ENCODE peak calls at places on chromosome 14, in four cellular contexts. H, L, R and Z are unnamed samples.

GRCh38 chr14:49173765-49174373 is 412.3 kb downstream of the RPS29 start:
- DNase-seq in H (peak; percentile 12), L (peak; percentile 75), R (peak; percentile 72), Z (peak; percentile 77)

GRCh38 chr14:101620039-101620788 is 58.9 kb downstream of the DIO3 start:
- DNase-seq in H (peak; percentile 15), L (no peak), R (no peak), Z (no peak)

GRCh38 chr14:100122481-100123215 is 36.8 kb downstream of the DEGS2 start:
- DNase-seq in H (peak; percentile 35), L (no peak), R (no peak), Z (no peak)

GRCh38 chr14:104751539-104752337 is 1.2 kb upstream of the SIVA1 start:
- DNase-seq in H (peak; percentile 45), L (no peak), R (no peak), Z (no peak)

GRCh38 chr14:98120831-98121464 is 1151.0 kb downstream of the BCL11B start:
- DNase-seq in H (no peak), L (peak; percentile 58), R (no peak), Z (peak; percentile 87)

GRCh38 chr14:79947440-79947839 is 263.9 kb downstream of the DIO2 start:
- DNase-seq in H (no peak), L (no peak), R (no peak), Z (no peak)

GRCh38 chr14:37590810-37591139 is 4.3 kb downstream of the FOXA1 start:
- DNase-seq in H (no peak), L (no peak), R (no peak), Z (peak; percentile 28)

GRCh38 chr14:88129306-88130056 is 124.5 kb downstream of the GPR65 start:
- DNase-seq in H (no peak), L (peak; percentile 76), R (peak; percentile 69), Z (peak; percentile 44)

GRCh38 chr14:90658541-90658967 is 157.7 kb downstream of the TTC7B start:
- DNase-seq in H (peak; percentile 52), L (no peak), R (no peak), Z (peak; percentile 86)

GRCh38 chr14:25007832-25008231 is 42.1 kb downstream of the STXBP6 start:
- DNase-seq in H (no peak), L (no peak), R (no peak), Z (no peak)

GRCh38 chr14:95523818-95524448 is 7.5 kb upstream of the SYNE3 start:
- DNase-seq in H (peak; percentile 54), L (no peak), R (no peak), Z (peak; percentile 59)

GRCh38 chr14:53032161-53032803 is 81.4 kb upstream of the FERMT2 start:
- DNase-seq in H (no peak), L (peak; percentile 71), R (peak; percentile 64), Z (peak; percentile 67)

GRCh38 chr14:80565001-80565400 is 353.7 kb upstream of the DIO2 start:
- DNase-seq in H (no peak), L (no peak), R (no peak), Z (no peak)

GRCh38 chr14:21915814-21916213 is 242.2 kb upstream of the OR4E1 start:
- DNase-seq in H (no peak), L (peak; percentile 17), R (no peak), Z (peak; percentile 65)

GRCh38 chr14:102314242-102315011 is 5.1 kb upstream of the ZNF839 start:
- DNase-seq in H (peak; percentile 81), L (peak; percentile 81), R (peak; percentile 81), Z (peak; percentile 81)

GRCh38 chr14:100540141-100540925 is 46.9 kb downstream of the BEGAIN start:
- DNase-seq in H (peak; percentile 57), L (no peak), R (no peak), Z (no peak)

GRCh38 chr14:104143521-104144452 is 5.4 kb downstream of the KIF26A start:
- DNase-seq in H (no peak), L (no peak), R (peak; percentile 8), Z (no peak)

GRCh38 chr14:104528496-104528895 is 51.1 kb upstream of the C14orf180 start:
- DNase-seq in H (no peak), L (no peak), R (no peak), Z (no peak)

GRCh38 chr14:51822499-51822898 is 37.9 kb upstream of the GNG2 start:
- DNase-seq in H (no peak), L (no peak), R (no peak), Z (no peak)

GRCh38 chr14:61836184-61836583 is 74.0 kb downstream of the SNAPC1 start:
- DNase-seq in H (no peak), L (no peak), R (no peak), Z (no peak)

GRCh38 chr14:20499108-20499507 is 6.2 kb upstream of the RNASE10 start:
- DNase-seq in H (no peak), L (no peak), R (no peak), Z (no peak)

GRCh38 chr14:51651388-51652167 is at the start of gene FRMD6:
- DNase-seq in H (peak; percentile 90), L (peak; percentile 87), R (peak; percentile 88), Z (peak; percentile 90)

GRCh38 chr14:78959674-78960264 is 789.6 kb downstream of the NRXN3 start:
- DNase-seq in H (peak; percentile 36), L (peak; percentile 70), R (peak; percentile 59), Z (peak; percentile 79)

GRCh38 chr14:64474041-64474440 is 8.7 kb downstream of the AKAP5 start:
- DNase-seq in H (no peak), L (no peak), R (no peak), Z (no peak)

GRCh38 chr14:67517083-67517482 is 16.0 kb upstream of the PLEKHH1 start:
- DNase-seq in H (no peak), L (no peak), R (peak; percentile 45), Z (peak; percentile 18)
- TF ChIP-seq CTCF in H (no peak), L (no peak), R (no peak), Z (peak; percentile 21)

GRCh38 chr14:32068708-32069107 is 8.4 kb upstream of the ARHGAP5 start:
- DNase-seq in H (no peak), L (no peak), R (no peak), Z (no peak)
- TF ChIP-seq CTCF in H (no peak), L (no peak), R (no peak), Z (no peak)

DNA sequence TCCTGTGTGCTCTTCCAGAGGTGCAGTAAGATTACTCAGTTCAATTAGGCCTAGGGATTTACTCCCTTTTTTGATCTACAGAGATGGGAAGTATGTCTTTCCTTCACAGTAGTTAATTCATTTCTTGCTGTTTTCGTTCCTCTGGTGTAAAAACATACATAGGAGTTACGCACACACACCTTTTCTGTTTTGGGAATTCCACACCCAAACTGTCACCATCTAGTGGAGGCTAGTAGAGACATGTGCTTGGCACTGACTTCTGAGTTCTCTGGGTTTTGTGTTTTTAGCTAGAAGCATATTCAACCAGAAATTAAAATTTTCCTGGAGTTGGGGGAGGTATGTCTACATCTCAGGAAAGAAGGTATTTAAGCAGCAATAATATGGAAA is 1.4 kb downstream of the SUSD6 start:
- DNase-seq in H (no peak), L (peak; percentile 61), R (no peak), Z (peak; percentile 65)
- TF ChIP-seq CTCF in H (peak; percentile 6), L (peak; percentile 18), R (no peak), Z (peak; percentile 36)

GRCh38 chr14:87065366-87065765 is 927.6 kb downstream of the GALC start:
- DNase-seq in H (no peak), L (no peak), R (no peak), Z (no peak)

GRCh38 chr14:87063181-87063580 is 929.8 kb downstream of the GALC start:
- DNase-seq in H (no peak), L (peak; percentile 11), R (no peak), Z (peak; percentile 56)

GRCh38 chr14:87067597-87067996 is 925.4 kb downstream of the GALC start:
- DNase-seq in H (no peak), L (no peak), R (no peak), Z (no peak)

GRCh38 chr14:87067061-87067460 is 925.9 kb downstream of the GALC start:
- DNase-seq in H (no peak), L (no peak), R (no peak), Z (no peak)

DNA sequence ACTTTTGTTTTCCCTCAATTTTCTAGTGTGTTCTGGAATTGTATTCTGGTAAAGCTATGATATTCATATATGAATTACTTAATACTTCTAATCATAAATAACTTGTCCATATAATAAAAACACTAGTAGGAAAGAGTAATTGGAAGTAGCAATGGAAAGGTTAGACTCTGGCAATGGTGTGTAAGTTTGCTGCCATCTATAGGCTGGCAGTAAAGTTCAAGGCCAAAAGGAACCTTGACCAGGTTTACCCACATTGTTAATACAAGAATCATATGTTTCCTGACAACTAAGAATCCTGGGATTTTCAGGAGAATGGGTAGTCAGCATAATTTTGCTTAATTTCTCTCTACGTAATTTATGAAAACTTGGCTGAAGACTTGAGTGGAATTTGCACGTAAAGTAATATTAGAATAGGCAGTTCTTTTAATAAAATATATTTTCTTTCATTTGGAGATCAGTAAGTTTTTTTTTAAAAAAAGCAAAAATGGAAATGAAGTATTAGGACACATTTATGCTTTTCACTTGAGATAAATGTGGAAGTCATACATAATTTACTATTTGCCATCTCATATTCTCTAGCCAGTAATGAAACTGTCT is 926.7 kb downstream of the GALC start:
- DNase-seq in H (no peak), L (peak; percentile 36), R (no peak), Z (peak; percentile 45)
- TF ChIP-seq CTCF in H (no peak), L (peak; percentile 42), R (no peak), Z (peak; percentile 71)

DNA sequence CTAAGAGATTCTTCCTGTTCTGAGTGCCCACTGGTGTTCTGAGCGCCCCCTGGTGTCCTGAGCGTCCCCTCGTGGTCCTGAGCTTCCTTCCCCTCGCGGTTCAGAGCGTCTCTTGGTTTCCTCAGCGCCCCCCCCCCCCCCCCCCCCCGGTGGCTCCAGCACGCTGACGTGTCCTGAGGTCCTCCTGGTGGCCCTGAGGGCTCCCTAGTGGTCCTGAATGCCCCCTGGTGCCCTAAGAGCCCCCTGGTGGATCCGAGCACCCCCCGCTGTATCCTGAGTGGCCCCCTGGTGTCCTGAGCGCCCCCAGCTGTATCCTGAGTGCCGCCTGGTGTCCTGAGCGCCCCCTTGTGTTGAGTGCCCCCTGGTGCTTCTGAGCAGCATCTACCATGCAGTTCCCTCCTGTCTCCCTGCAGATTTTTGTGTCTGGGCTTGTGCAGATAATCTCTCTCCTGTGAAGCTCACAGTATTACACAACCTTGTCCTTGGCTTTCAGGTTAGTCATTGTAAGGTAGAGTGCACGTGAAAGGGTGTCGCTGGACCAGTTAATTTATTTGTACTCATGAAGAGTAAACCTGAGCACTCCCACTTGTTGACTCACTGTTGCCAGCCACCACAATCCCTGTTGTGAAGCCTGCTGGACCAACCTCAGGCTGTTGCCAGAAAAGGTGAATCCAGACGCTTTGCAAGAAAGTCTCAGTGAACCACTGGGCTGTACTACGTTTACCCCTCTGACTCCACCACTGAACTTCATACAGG is 1168.4 kb downstream of the TMEM121 start:
- DNase-seq in H (no peak), L (peak; percentile 32), R (no peak), Z (peak; percentile 41)
- TF ChIP-seq CTCF in H (no peak), L (no peak), R (no peak), Z (no peak)

GRCh38 chr14:94015223-94015622 is 10.9 kb upstream of the OTUB2 start:
- DNase-seq in H (no peak), L (no peak), R (no peak), Z (no peak)
- TF ChIP-seq CTCF in H (no peak), L (no peak), R (no peak), Z (no peak)

DNA sequence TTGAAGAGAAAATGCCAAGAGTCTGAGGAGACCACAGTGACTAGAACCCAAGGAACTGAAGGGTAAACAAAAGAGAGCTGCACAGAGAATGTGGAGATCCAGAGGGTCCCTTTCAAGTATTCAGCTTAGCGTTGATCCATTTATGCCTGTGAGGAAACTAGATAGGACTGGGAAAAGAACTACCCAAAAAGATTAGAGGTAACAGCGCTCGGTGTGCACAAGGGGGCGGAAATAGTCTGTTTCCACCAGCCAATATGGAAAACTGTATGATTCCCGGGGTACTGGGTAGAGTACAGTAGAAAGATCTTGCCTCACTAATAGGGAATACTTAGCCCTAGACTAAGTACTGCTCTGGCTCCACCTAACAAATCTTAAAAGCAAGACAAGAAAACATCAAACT is 135.5 kb downstream of the DPF3 start:
- DNase-seq in H (no peak), L (no peak), R (no peak), Z (no peak)
- TF ChIP-seq CTCF in H (peak; percentile 4), L (no peak), R (no peak), Z (no peak)